ENCODE peak calls at places on chromosomes 11 and 22, in four cellular contexts. One of them, this sample, is unnamed.

GRCh38 chr22:29306830-29307657 is 594 bp downstream of the GAS2L1 start:
- DNase-seq in Calu3: peak
- DNase-seq in IMR-90: peak
- DNase-seq in GM13977: peak
- DNase-seq in this sample: no peak

GRCh38 chr11:119852741-119853140 is 123.7 kb upstream of the NECTIN1 start:
- DNase-seq in Calu3: no peak
- DNase-seq in IMR-90: no peak
- DNase-seq in GM13977: no peak
- DNase-seq in this sample: no peak

GRCh38 chr22:17706451-17706900 is 67.8 kb downstream of the BID start:
- DNase-seq in Calu3: peak
- DNase-seq in IMR-90: peak
- DNase-seq in GM13977: peak
- DNase-seq in this sample: peak

GRCh38 chr11:1943977-1944376 is 3.2 kb upstream of the MRPL23 start:
- DNase-seq in Calu3: no peak
- DNase-seq in IMR-90: peak
- DNase-seq in GM13977: no peak
- DNase-seq in this sample: no peak

GRCh38 chr22:22425366-22425765 is 83.2 kb downstream of the ZNF280B start:
- DNase-seq in Calu3: no peak
- DNase-seq in IMR-90: no peak
- DNase-seq in GM13977: no peak
- DNase-seq in this sample: no peak

GRCh38 chr11:128891912-128892398 is 799 bp downstream of the KCNJ5 start:
- DNase-seq in Calu3: no peak
- DNase-seq in IMR-90: no peak
- DNase-seq in GM13977: no peak
- DNase-seq in this sample: no peak

GRCh38 chr22:31906569-31906968 is 37.8 kb upstream of the YWHAH start:
- DNase-seq in Calu3: no peak
- DNase-seq in IMR-90: no peak
- DNase-seq in GM13977: no peak
- DNase-seq in this sample: no peak

GRCh38 chr11:45901646-45902045 is 5.4 kb downstream of the FREY1 start:
- DNase-seq in Calu3: no peak
- DNase-seq in IMR-90: no peak
- DNase-seq in GM13977: no peak
- DNase-seq in this sample: no peak

GRCh38 chr11:83990160-83990733 is 704.1 kb upstream of the CCDC90B start:
- DNase-seq in Calu3: no peak
- DNase-seq in IMR-90: no peak
- DNase-seq in GM13977: no peak
- DNase-seq in this sample: no peak

GRCh38 chr11:1204381-1205101 is 18.3 kb upstream of the MUC5B start:
- DNase-seq in Calu3: no peak
- DNase-seq in IMR-90: no peak
- DNase-seq in GM13977: no peak
- DNase-seq in this sample: no peak

GRCh38 chr11:1120532-1121342 is 37.0 kb upstream of the MUC5AC start:
- DNase-seq in Calu3: no peak
- DNase-seq in IMR-90: no peak
- DNase-seq in GM13977: no peak
- DNase-seq in this sample: no peak

GRCh38 chr11:67291481-67292381 is 2.6 kb downstream of the ANKRD13D start:
- DNase-seq in Calu3: no peak
- DNase-seq in IMR-90: no peak
- DNase-seq in GM13977: no peak
- DNase-seq in this sample: no peak

GRCh38 chr11:69841859-69842698 is 22.9 kb upstream of the FGF3 start:
- DNase-seq in Calu3: peak
- DNase-seq in IMR-90: peak
- DNase-seq in GM13977: no peak
- DNase-seq in this sample: peak

GRCh38 chr11:46382644-46383403 is 1.4 kb downstream of the MDK start:
- DNase-seq in Calu3: no peak
- DNase-seq in IMR-90: peak
- DNase-seq in GM13977: no peak
- DNase-seq in this sample: no peak

GRCh38 chr11:19756675-19757475 is 44.2 kb downstream of the NAV2 start:
- DNase-seq in Calu3: no peak
- DNase-seq in IMR-90: no peak
- DNase-seq in GM13977: no peak
- DNase-seq in this sample: no peak

GRCh38 chr22:23925020-23925606 is 30.9 kb downstream of the MIF start:
- DNase-seq in Calu3: no peak
- DNase-seq in IMR-90: no peak
- DNase-seq in GM13977: no peak
- DNase-seq in this sample: no peak

GRCh38 chr11:81869337-81870065 is 864.2 kb downstream of the FAM181B start:
- DNase-seq in Calu3: no peak
- DNase-seq in IMR-90: no peak
- DNase-seq in GM13977: peak
- DNase-seq in this sample: peak

GRCh38 chr22:48711669-48712068 is 1116.0 kb downstream of the BRD1 start:
- DNase-seq in Calu3: no peak
- DNase-seq in IMR-90: no peak
- DNase-seq in GM13977: no peak
- DNase-seq in this sample: no peak

GRCh38 chr11:88016392-88017020 is 158.7 kb downstream of the RAB38 start:
- DNase-seq in Calu3: peak
- DNase-seq in IMR-90: peak
- DNase-seq in GM13977: peak
- DNase-seq in this sample: peak

GRCh38 chr22:41862530-41863266 is 29.8 kb downstream of the SREBF2 start:
- DNase-seq in Calu3: no peak
- DNase-seq in IMR-90: peak
- DNase-seq in GM13977: peak
- DNase-seq in this sample: peak

GRCh38 chr11:64444838-64445441 is 86.0 kb downstream of the RPS6KA4 start:
- DNase-seq in Calu3: peak
- DNase-seq in IMR-90: peak
- DNase-seq in GM13977: no peak
- DNase-seq in this sample: peak

GRCh38 chr22:32810241-32811133 is 9.0 kb downstream of the TIMP3 start:
- DNase-seq in Calu3: no peak
- DNase-seq in IMR-90: peak
- DNase-seq in GM13977: no peak
- DNase-seq in this sample: no peak

GRCh38 chr11:107719557-107720304 is 7.9 kb upstream of the SLN start:
- DNase-seq in Calu3: no peak
- DNase-seq in IMR-90: no peak
- DNase-seq in GM13977: no peak
- DNase-seq in this sample: no peak

GRCh38 chr22:50542416-50542927 is 3.2 kb upstream of the KLHDC7B start:
- DNase-seq in Calu3: no peak
- DNase-seq in IMR-90: no peak
- DNase-seq in GM13977: peak
- DNase-seq in this sample: peak

GRCh38 chr11:92531051-92531747 is 306.6 kb downstream of the FAT3 start:
- DNase-seq in Calu3: no peak
- DNase-seq in IMR-90: no peak
- DNase-seq in GM13977: no peak
- DNase-seq in this sample: no peak

GRCh38 chr11:92528051-92528450 is 303.4 kb downstream of the FAT3 start:
- DNase-seq in Calu3: no peak
- DNase-seq in IMR-90: peak
- DNase-seq in GM13977: no peak
- DNase-seq in this sample: no peak

GRCh38 chr11:92527467-92527866 is 302.8 kb downstream of the FAT3 start:
- DNase-seq in Calu3: no peak
- DNase-seq in IMR-90: no peak
- DNase-seq in GM13977: no peak
- DNase-seq in this sample: no peak
- TF ChIP-seq CTCF in Calu3: no peak
- TF ChIP-seq CTCF in IMR-90: no peak
- TF ChIP-seq CTCF in GM13977: no peak
- TF ChIP-seq CTCF in this sample: no peak

GRCh38 chr11:132054822-132055221 is 684.4 kb downstream of the NTM start:
- DNase-seq in Calu3: no peak
- DNase-seq in IMR-90: peak
- DNase-seq in GM13977: no peak
- DNase-seq in this sample: no peak
- TF ChIP-seq CTCF in Calu3: no peak
- TF ChIP-seq CTCF in IMR-90: no peak
- TF ChIP-seq CTCF in GM13977: no peak
- TF ChIP-seq CTCF in this sample: no peak

GRCh38 chr22:36111316-36111715 is 49.2 kb downstream of the APOL3 start:
- DNase-seq in Calu3: no peak
- DNase-seq in IMR-90: no peak
- DNase-seq in GM13977: no peak
- DNase-seq in this sample: no peak
- TF ChIP-seq CTCF in Calu3: no peak
- TF ChIP-seq CTCF in IMR-90: no peak
- TF ChIP-seq CTCF in GM13977: no peak
- TF ChIP-seq CTCF in this sample: no peak

GRCh38 chr11:103610435-103610834 is 426.0 kb upstream of the DDI1 start:
- DNase-seq in Calu3: no peak
- DNase-seq in IMR-90: no peak
- DNase-seq in GM13977: no peak
- DNase-seq in this sample: no peak

GRCh38 chr11:103608566-103608965 is 427.9 kb upstream of the DDI1 start:
- DNase-seq in Calu3: no peak
- DNase-seq in IMR-90: peak
- DNase-seq in GM13977: no peak
- DNase-seq in this sample: no peak

GRCh38 chr11:103604310-103604709 is 432.1 kb upstream of the DDI1 start:
- DNase-seq in Calu3: no peak
- DNase-seq in IMR-90: no peak
- DNase-seq in GM13977: no peak
- DNase-seq in this sample: no peak

GRCh38 chr11:103609117-103610066 is 427.0 kb upstream of the DDI1 start:
- DNase-seq in Calu3: peak
- DNase-seq in IMR-90: peak
- DNase-seq in GM13977: no peak
- DNase-seq in this sample: no peak
- TF ChIP-seq CTCF in Calu3: peak
- TF ChIP-seq CTCF in IMR-90: peak
- TF ChIP-seq CTCF in GM13977: no peak
- TF ChIP-seq CTCF in this sample: peak

GRCh38 chr11:27694992-27695391 is 5.3 kb downstream of the BDNF start:
- DNase-seq in Calu3: no peak
- DNase-seq in IMR-90: no peak
- DNase-seq in GM13977: no peak
- DNase-seq in this sample: no peak
- TF ChIP-seq CTCF in Calu3: peak
- TF ChIP-seq CTCF in IMR-90: peak
- TF ChIP-seq CTCF in GM13977: peak
- TF ChIP-seq CTCF in this sample: peak

DNA sequence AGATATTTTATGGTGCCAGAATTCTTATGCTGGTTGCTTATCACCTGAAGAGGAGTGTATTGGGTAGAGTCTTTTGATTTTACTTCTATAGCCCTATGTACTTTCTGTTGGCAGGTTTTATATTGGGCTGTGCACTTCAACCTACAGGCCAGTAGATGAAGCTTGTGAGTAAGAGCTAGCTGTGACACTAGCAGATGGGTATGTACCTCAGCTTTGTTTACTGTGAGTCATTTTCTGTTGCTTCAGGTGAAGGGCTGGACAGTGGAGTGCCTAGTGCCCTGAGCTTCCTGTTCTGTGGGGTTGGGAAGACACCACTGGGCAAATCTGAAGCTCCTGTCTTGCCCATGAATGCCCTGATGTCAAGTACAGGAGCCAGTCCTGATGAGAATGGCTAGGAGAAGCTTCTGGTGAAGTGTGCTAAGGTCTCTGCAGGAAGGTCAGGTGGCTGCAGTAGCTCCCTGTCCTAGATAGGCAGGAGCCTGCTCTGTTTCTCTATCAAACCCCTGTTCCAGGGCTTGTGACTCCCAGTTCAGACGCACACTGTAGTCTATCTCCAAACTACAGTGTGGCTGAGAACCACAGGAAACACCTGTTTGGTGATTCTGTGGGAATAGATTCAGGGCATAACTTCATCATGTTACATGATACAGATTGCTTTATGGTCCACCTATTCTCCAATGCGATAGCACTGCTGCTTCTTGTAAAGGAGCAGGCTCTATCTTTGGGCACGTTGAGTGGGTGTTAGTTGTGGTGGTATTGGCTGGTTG is 755.7 kb downstream of the KCNA4 start:
- DNase-seq in Calu3: peak
- DNase-seq in IMR-90: peak
- DNase-seq in GM13977: no peak
- DNase-seq in this sample: no peak
- TF ChIP-seq CTCF in Calu3: no peak
- TF ChIP-seq CTCF in IMR-90: peak
- TF ChIP-seq CTCF in GM13977: no peak
- TF ChIP-seq CTCF in this sample: no peak

DNA sequence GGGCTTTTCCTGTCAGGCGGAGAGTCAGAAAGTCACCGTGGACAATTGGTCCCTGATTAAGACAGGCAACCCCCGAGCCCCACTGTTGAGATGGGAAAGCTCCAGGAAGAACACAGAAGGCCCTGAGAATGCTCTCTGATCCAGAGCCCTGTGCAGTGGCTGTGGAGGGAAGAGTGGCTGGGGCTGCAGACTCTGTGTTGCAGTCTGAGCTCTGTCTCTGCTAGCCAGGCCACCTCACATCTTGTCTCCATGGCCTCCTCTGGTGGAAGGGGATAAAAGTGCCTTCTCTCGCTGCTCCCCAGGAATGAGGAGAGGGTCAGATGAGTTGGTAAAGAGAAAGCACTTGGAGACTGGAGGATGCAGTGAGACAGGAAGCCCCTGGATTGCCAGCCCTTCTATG is 141.2 kb downstream of the CEP164 start:
- DNase-seq in Calu3: no peak
- DNase-seq in IMR-90: no peak
- DNase-seq in GM13977: no peak
- DNase-seq in this sample: no peak
- TF ChIP-seq CTCF in Calu3: no peak
- TF ChIP-seq CTCF in IMR-90: no peak
- TF ChIP-seq CTCF in GM13977: no peak
- TF ChIP-seq CTCF in this sample: no peak

DNA sequence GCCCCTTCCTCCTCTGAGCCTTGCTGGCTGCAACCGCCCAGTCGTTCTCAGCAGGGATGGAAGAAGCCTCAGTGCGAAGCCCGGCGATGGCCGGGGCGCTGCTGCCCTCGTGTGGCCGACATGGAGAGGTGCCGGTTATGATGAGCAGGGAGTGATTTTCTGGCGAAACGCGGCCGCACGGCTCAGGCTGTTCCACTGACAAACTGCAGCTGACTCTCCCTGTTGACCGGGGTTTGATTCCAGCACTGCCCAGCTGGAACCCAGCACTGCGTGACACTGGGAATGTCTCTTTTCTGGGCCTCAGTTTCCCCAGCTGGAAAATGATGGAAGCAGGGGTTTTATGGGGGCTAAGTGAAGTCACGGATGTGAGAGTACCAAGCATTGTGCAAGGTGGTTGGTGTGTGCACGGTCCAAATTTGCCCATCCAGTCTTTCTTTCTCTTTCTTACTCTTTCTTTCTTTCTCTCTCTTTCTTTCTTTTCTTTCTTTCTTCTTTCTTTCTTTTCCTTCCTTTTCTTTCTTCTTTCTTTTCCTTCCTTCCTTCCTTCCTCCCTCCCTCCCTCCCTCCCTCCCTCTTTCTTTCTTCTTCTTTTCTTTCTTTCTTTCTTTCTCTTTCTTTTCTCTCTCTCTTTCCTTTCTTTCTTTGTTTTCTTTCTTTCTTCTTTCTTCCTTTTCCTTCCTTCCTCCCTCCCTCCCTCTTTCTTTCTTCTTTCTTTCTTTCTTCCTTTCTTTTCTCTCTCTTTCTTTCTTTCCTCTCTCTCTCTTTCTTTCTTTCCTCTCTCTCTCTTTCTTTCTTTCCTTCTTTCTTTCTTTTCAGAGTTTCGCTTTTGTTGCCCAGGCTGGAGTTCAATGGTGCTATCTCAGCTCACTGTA is 25.8 kb upstream of the MPPED1 start:
- DNase-seq in Calu3: peak
- DNase-seq in IMR-90: peak
- DNase-seq in GM13977: peak
- DNase-seq in this sample: peak
- TF ChIP-seq CTCF in Calu3: peak
- TF ChIP-seq CTCF in IMR-90: peak
- TF ChIP-seq CTCF in GM13977: peak
- TF ChIP-seq CTCF in this sample: peak